ENCODE peak calls at places on chromosomes 3 and 15, in five cellular contexts. M, W, Q, P and E are unnamed samples.
A peak's percentile ranks its signal among the peaks of the same experiment; 100 is the strongest.

GRCh38 chr3:64048631-64049061 is 25.4 kb upstream of the PSMD6 start:
- DNase-seq in M (no peak), W (no peak), Q (peak; percentile 47), P (no peak), E (peak; percentile 76)

GRCh38 chr3:64073362-64073761 is 50.1 kb upstream of the PSMD6 start:
- DNase-seq in M (no peak), W (no peak), Q (no peak), P (no peak), E (no peak)

GRCh38 chr3:70532806-70533205 is 220.4 kb upstream of the MDFIC2 start:
- DNase-seq in M (no peak), W (no peak), Q (no peak), P (no peak), E (no peak)

GRCh38 chr3:126969586-126969985 is 13.3 kb upstream of the PLXNA1 start:
- DNase-seq in M (peak; percentile 21), W (no peak), Q (peak; percentile 39), P (no peak), E (peak; percentile 53)

GRCh38 chr3:30012941-30013543 is 593.4 kb upstream of the TGFBR2 start:
- DNase-seq in M (peak; percentile 19), W (peak; percentile 79), Q (peak; percentile 52), P (peak; percentile 79), E (peak; percentile 64)

GRCh38 chr3:16463119-16463518 is 50.4 kb downstream of the RFTN1 start:
- DNase-seq in M (no peak), W (no peak), Q (no peak), P (no peak), E (no peak)

GRCh38 chr3:138378990-138379389 is 30.6 kb downstream of the MRAS start:
- DNase-seq in M (no peak), W (no peak), Q (no peak), P (no peak), E (no peak)

GRCh38 chr3:109154989-109155388 is 18.5 kb downstream of the C3orf85 start:
- DNase-seq in M (peak; percentile 31), W (no peak), Q (peak; percentile 25), P (peak; percentile 31), E (peak; percentile 33)

GRCh38 chr3:169323580-169324453 is 339.7 kb downstream of the MECOM start:
- DNase-seq in M (no peak), W (no peak), Q (peak; percentile 80), P (no peak), E (peak; percentile 9)

GRCh38 chr15:92653366-92653765 is 2.2 kb downstream of the FAM174B start:
- DNase-seq in M (no peak), W (no peak), Q (no peak), P (no peak), E (no peak)

GRCh38 chr3:112718516-112718915 is 77.6 kb upstream of the CCDC80 start:
- DNase-seq in M (no peak), W (no peak), Q (no peak), P (no peak), E (no peak)

GRCh38 chr3:82000773-82001172 is 239.3 kb upstream of the GBE1 start:
- DNase-seq in M (no peak), W (no peak), Q (peak; percentile 13), P (no peak), E (no peak)

GRCh38 chr3:114480442-114480841 is 186.6 kb downstream of the TIGIT start:
- DNase-seq in M (no peak), W (no peak), Q (no peak), P (no peak), E (no peak)

GRCh38 chr3:139105154-139105702 is 60.5 kb upstream of the PRR23C start:
- DNase-seq in M (no peak), W (no peak), Q (no peak), P (no peak), E (no peak)

GRCh38 chr3:50573566-50574279 is 4.4 kb downstream of the HEMK1 start:
- DNase-seq in M (no peak), W (peak; percentile 25), Q (no peak), P (no peak), E (no peak)

GRCh38 chr15:81108427-81108826 is 25.6 kb upstream of the CFAP161 start:
- DNase-seq in M (no peak), W (no peak), Q (no peak), P (no peak), E (no peak)

GRCh38 chr3:61847784-61848462 is 286.6 kb downstream of the PTPRG start:
- DNase-seq in M (no peak), W (peak; percentile 71), Q (no peak), P (no peak), E (no peak)

GRCh38 chr3:129481783-129482332 is 41.8 kb downstream of the IFT122 start:
- DNase-seq in M (no peak), W (no peak), Q (peak; percentile 57), P (no peak), E (peak; percentile 23)

GRCh38 chr3:70360985-70361384 is 48.5 kb upstream of the MDFIC2 start:
- DNase-seq in M (no peak), W (no peak), Q (peak; percentile 15), P (peak; percentile 39), E (peak; percentile 48)